ENCODE peak calls at places on chromosomes 4 and X, in five cellular contexts. One of them, this sample, is unnamed.

GRCh38 chr4:127995776-127996175 is 30.6 kb downstream of the ABHD18 start:
- DNase-seq in tibial nerve: no peak
- DNase-seq in nephron progenitor cell: no peak
- DNase-seq in heart left ventricle: no peak
- DNase-seq in astrocyte of the spinal cord: peak; percentile 34
- DNase-seq in this sample: no peak

GRCh38 chrX:95145848-95146540 is 1472.0 kb downstream of the FAM133A start:
- DNase-seq in tibial nerve: no peak
- DNase-seq in nephron progenitor cell: no peak
- DNase-seq in heart left ventricle: no peak
- DNase-seq in astrocyte of the spinal cord: no peak
- DNase-seq in this sample: no peak

GRCh38 chr4:137156807-137157206 is 375.5 kb downstream of the PCDH18 start:
- DNase-seq in tibial nerve: no peak
- DNase-seq in nephron progenitor cell: no peak
- DNase-seq in heart left ventricle: no peak
- DNase-seq in astrocyte of the spinal cord: no peak
- DNase-seq in this sample: no peak

GRCh38 chr4:39362827-39363226 is 3.3 kb downstream of the RFC1 start:
- DNase-seq in tibial nerve: no peak
- DNase-seq in nephron progenitor cell: no peak
- DNase-seq in heart left ventricle: no peak
- DNase-seq in astrocyte of the spinal cord: no peak
- DNase-seq in this sample: no peak

GRCh38 chr4:37727635-37728034 is 41.5 kb upstream of the RELL1 start:
- DNase-seq in tibial nerve: no peak
- DNase-seq in nephron progenitor cell: no peak
- DNase-seq in heart left ventricle: no peak
- DNase-seq in astrocyte of the spinal cord: no peak
- DNase-seq in this sample: no peak

GRCh38 chrX:140500427-140500826 is 4.4 kb downstream of the SOX3 start:
- DNase-seq in tibial nerve: no peak
- DNase-seq in nephron progenitor cell: no peak
- DNase-seq in heart left ventricle: no peak
- DNase-seq in astrocyte of the spinal cord: no peak
- DNase-seq in this sample: no peak

GRCh38 chr4:24662065-24662464 is 77.7 kb upstream of the DHX15 start:
- DNase-seq in tibial nerve: no peak
- DNase-seq in nephron progenitor cell: no peak
- DNase-seq in heart left ventricle: no peak
- DNase-seq in astrocyte of the spinal cord: no peak
- DNase-seq in this sample: no peak

GRCh38 chrX:20596856-20597255 is 330.1 kb upstream of the RPS6KA3 start:
- DNase-seq in tibial nerve: no peak
- DNase-seq in nephron progenitor cell: no peak
- DNase-seq in heart left ventricle: no peak
- DNase-seq in astrocyte of the spinal cord: no peak
- DNase-seq in this sample: no peak

GRCh38 chrX:154046262-154046771 is 26.6 kb upstream of the IRAK1 start:
- DNase-seq in tibial nerve: peak; percentile 22
- DNase-seq in nephron progenitor cell: no peak
- DNase-seq in heart left ventricle: peak; percentile 49
- DNase-seq in astrocyte of the spinal cord: peak; percentile 79
- DNase-seq in this sample: no peak

GRCh38 chr4:121876976-121877773 is 6.9 kb upstream of the BBS7 start:
- DNase-seq in tibial nerve: no peak
- DNase-seq in nephron progenitor cell: no peak
- DNase-seq in heart left ventricle: no peak
- DNase-seq in astrocyte of the spinal cord: no peak
- DNase-seq in this sample: no peak

GRCh38 chr4:18670034-18670433 is 648.5 kb upstream of the LCORL start:
- DNase-seq in tibial nerve: no peak
- DNase-seq in nephron progenitor cell: no peak
- DNase-seq in heart left ventricle: no peak
- DNase-seq in astrocyte of the spinal cord: no peak
- DNase-seq in this sample: no peak

GRCh38 chrX:107673933-107674479 is 45.7 kb downstream of the PRPS1 start:
- DNase-seq in tibial nerve: peak; percentile 86
- DNase-seq in nephron progenitor cell: peak; percentile 22
- DNase-seq in heart left ventricle: peak; percentile 86
- DNase-seq in astrocyte of the spinal cord: peak; percentile 94
- DNase-seq in this sample: peak; percentile 85

GRCh38 chrX:17860179-17860780 is 818 bp downstream of the RAI2 start:
- DNase-seq in tibial nerve: no peak
- DNase-seq in nephron progenitor cell: peak; percentile 25
- DNase-seq in heart left ventricle: peak; percentile 43
- DNase-seq in astrocyte of the spinal cord: no peak
- DNase-seq in this sample: no peak

GRCh38 chr4:52869196-52869595 is 7.1 kb downstream of the RASL11B start:
- DNase-seq in tibial nerve: no peak
- DNase-seq in nephron progenitor cell: peak; percentile 49
- DNase-seq in heart left ventricle: peak; percentile 84
- DNase-seq in astrocyte of the spinal cord: peak; percentile 13
- DNase-seq in this sample: no peak

GRCh38 chr4:185464887-185465286 is 6.6 kb downstream of the CCDC110 start:
- DNase-seq in tibial nerve: no peak
- DNase-seq in nephron progenitor cell: no peak
- DNase-seq in heart left ventricle: no peak
- DNase-seq in astrocyte of the spinal cord: no peak
- DNase-seq in this sample: no peak

DNA sequence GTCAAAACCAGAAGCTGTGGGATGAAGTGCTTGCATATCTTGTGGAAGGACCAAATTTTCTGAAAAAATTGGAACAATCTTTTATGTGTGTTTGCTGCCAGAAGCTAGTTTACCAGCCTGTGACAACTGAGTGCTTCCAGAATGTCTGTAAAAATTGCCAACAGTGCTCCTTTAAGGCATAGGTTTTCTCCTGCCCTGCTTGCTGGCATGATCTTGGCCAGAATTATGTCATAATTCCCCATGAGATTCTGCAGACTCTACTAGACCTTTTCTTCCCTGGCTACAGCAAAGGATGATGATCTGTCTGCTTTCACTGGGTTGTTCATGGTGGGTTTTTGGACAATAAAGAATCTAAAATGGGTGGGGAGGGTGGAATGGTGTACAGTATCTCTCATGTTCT is 196.3 kb upstream of the ZCCHC13 start:
- DNase-seq in tibial nerve: no peak
- DNase-seq in nephron progenitor cell: no peak
- DNase-seq in heart left ventricle: no peak
- DNase-seq in astrocyte of the spinal cord: no peak
- DNase-seq in this sample: no peak
- TF ChIP-seq CTCF in tibial nerve: no peak
- TF ChIP-seq CTCF in nephron progenitor cell: no peak
- TF ChIP-seq CTCF in heart left ventricle: no peak
- TF ChIP-seq CTCF in astrocyte of the spinal cord: no peak
- TF ChIP-seq CTCF in this sample: no peak

DNA sequence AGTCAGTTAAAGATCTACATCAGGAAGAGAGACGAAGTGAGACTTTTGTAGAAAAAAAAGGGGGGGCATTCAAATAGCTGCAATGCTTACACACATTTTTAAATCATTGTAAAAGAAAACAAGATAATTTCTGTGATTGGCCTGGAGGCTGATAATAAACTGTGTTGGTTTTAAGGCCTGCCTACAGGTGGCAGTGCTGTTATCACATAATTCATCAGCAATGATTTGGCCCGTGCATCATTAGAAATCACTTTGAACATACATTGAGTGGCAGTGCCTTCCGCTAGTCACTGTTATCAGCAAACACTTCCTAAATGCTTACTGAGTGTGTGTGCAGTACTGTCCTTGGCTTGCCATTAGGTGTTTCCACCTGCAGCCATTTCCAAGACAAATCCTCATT is 831.9 kb downstream of the TRIML1 start:
- DNase-seq in tibial nerve: no peak
- DNase-seq in nephron progenitor cell: no peak
- DNase-seq in heart left ventricle: no peak
- DNase-seq in astrocyte of the spinal cord: no peak
- DNase-seq in this sample: no peak
- TF ChIP-seq CTCF in tibial nerve: no peak
- TF ChIP-seq CTCF in nephron progenitor cell: no peak
- TF ChIP-seq CTCF in heart left ventricle: no peak
- TF ChIP-seq CTCF in astrocyte of the spinal cord: peak; percentile 34
- TF ChIP-seq CTCF in this sample: no peak

DNA sequence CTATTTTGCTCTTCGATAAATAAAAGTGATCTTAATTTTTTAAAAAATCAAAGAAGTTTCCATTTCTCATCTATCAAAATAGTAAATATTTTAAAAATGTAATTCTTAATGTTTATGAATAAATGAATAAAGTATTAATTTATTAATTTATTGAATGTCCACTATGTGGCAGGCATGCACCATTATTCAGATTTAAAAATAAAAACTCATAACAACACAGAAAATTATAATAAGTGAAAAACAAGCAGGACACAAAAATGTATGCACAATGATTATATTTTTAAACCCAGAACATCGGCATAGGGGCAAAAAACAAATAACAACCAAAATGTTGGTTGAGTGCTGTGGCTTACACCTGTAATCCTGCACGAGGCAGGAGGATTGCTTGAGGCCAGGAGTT is 5.3 kb upstream of the PYURF start:
- DNase-seq in tibial nerve: no peak
- DNase-seq in nephron progenitor cell: no peak
- DNase-seq in heart left ventricle: no peak
- DNase-seq in astrocyte of the spinal cord: no peak
- DNase-seq in this sample: no peak
- TF ChIP-seq CTCF in tibial nerve: no peak
- TF ChIP-seq CTCF in nephron progenitor cell: no peak
- TF ChIP-seq CTCF in heart left ventricle: no peak
- TF ChIP-seq CTCF in astrocyte of the spinal cord: no peak
- TF ChIP-seq CTCF in this sample: no peak

GRCh38 chr4:1669850-1670249 is 14.3 kb downstream of the FAM53A start:
- DNase-seq in tibial nerve: no peak
- DNase-seq in nephron progenitor cell: no peak
- DNase-seq in heart left ventricle: no peak
- DNase-seq in astrocyte of the spinal cord: no peak
- DNase-seq in this sample: no peak
- TF ChIP-seq CTCF in tibial nerve: no peak
- TF ChIP-seq CTCF in nephron progenitor cell: no peak
- TF ChIP-seq CTCF in heart left ventricle: no peak
- TF ChIP-seq CTCF in astrocyte of the spinal cord: no peak
- TF ChIP-seq CTCF in this sample: no peak

GRCh38 chr4:133268205-133268604 is 119.1 kb downstream of the PCDH10 start:
- DNase-seq in tibial nerve: no peak
- DNase-seq in nephron progenitor cell: no peak
- DNase-seq in heart left ventricle: no peak
- DNase-seq in astrocyte of the spinal cord: no peak
- DNase-seq in this sample: no peak

GRCh38 chr4:133275246-133275645 is 126.2 kb downstream of the PCDH10 start:
- DNase-seq in tibial nerve: no peak
- DNase-seq in nephron progenitor cell: no peak
- DNase-seq in heart left ventricle: no peak
- DNase-seq in astrocyte of the spinal cord: peak; percentile 5
- DNase-seq in this sample: no peak

GRCh38 chr4:133270021-133270570 is 121.0 kb downstream of the PCDH10 start:
- DNase-seq in tibial nerve: no peak
- DNase-seq in nephron progenitor cell: no peak
- DNase-seq in heart left ventricle: no peak
- DNase-seq in astrocyte of the spinal cord: no peak
- DNase-seq in this sample: no peak
- TF ChIP-seq CTCF in tibial nerve: no peak
- TF ChIP-seq CTCF in nephron progenitor cell: no peak
- TF ChIP-seq CTCF in heart left ventricle: no peak
- TF ChIP-seq CTCF in astrocyte of the spinal cord: no peak
- TF ChIP-seq CTCF in this sample: no peak

GRCh38 chr4:40843696-40844095 is 93.9 kb downstream of the NSUN7 start:
- DNase-seq in tibial nerve: no peak
- DNase-seq in nephron progenitor cell: no peak
- DNase-seq in heart left ventricle: no peak
- DNase-seq in astrocyte of the spinal cord: no peak
- DNase-seq in this sample: no peak
- TF ChIP-seq CTCF in tibial nerve: no peak
- TF ChIP-seq CTCF in nephron progenitor cell: no peak
- TF ChIP-seq CTCF in heart left ventricle: no peak
- TF ChIP-seq CTCF in astrocyte of the spinal cord: peak; percentile 10
- TF ChIP-seq CTCF in this sample: no peak

GRCh38 chr4:73998040-73999011 is at the start of gene CXCL5:
- DNase-seq in tibial nerve: no peak
- DNase-seq in nephron progenitor cell: peak; percentile 63
- DNase-seq in heart left ventricle: peak; percentile 30
- DNase-seq in astrocyte of the spinal cord: peak; percentile 57
- DNase-seq in this sample: no peak
- TF ChIP-seq CTCF in tibial nerve: no peak
- TF ChIP-seq CTCF in nephron progenitor cell: no peak
- TF ChIP-seq CTCF in heart left ventricle: peak; percentile 16
- TF ChIP-seq CTCF in astrocyte of the spinal cord: no peak
- TF ChIP-seq CTCF in this sample: no peak